ENCODE peak calls at places on chromosomes 1 and 21, in nine cellular contexts. C, J, Q, Y, F, V, G, N and L are unnamed samples. For H3K9me3, the result is how much of the 10 kb centered on the place peaks cover.

GRCh38 chr1:173506437-173506836 is 29.3 kb downstream of the PRDX6 start:
- DNase-seq in Y (no peak), G (no peak), C (no peak), V (no peak), Q (no peak), J (peak), N (no peak), F (no peak), L (no peak)

GRCh38 chr1:26537951-26538352 is 8.4 kb downstream of the RPS6KA1 start:
- DNase-seq in Q (no peak), G (no peak), V (no peak), N (peak), C (peak), F (peak), Y (no peak), J (peak), L (no peak)

GRCh38 chr1:164683235-164683634 is 124.3 kb downstream of the PBX1 start:
- DNase-seq in N (no peak), Y (no peak), J (no peak), Q (no peak), G (no peak), C (no peak), F (no peak), V (no peak), L (no peak)

GRCh38 chr1:229567109-229567868 is 8.8 kb upstream of the ABCB10 start:
- DNase-seq in Y (no peak), G (no peak), N (no peak), F (no peak), V (no peak), C (no peak), J (no peak), Q (no peak), L (no peak)

GRCh38 chr1:19504796-19505693 is 19.7 kb upstream of the CAPZB start:
- DNase-seq in N (no peak), C (no peak), G (no peak), J (no peak), Y (no peak), V (no peak), F (peak), Q (peak), L (no peak)

GRCh38 chr1:106022312-106022902 is 1034.1 kb upstream of the PRMT6 start:
- DNase-seq in V (no peak), F (peak), N (no peak), Y (no peak), G (no peak), J (no peak), C (peak), Q (no peak), L (no peak)

GRCh38 chr1:169488157-169488556 is 2.4 kb upstream of the SLC19A2 start:
- DNase-seq in V (no peak), Y (no peak), F (no peak), N (no peak), J (no peak), Q (no peak), G (no peak), C (no peak), L (no peak)

GRCh38 chr1:84969489-84970250 is 27.2 kb downstream of the MCOLN2 start:
- DNase-seq in Y (no peak), C (no peak), F (no peak), V (no peak), J (no peak), N (no peak), G (no peak), Q (no peak), L (no peak)

GRCh38 chr1:18646091-18646775 is 15.6 kb downstream of the PAX7 start:
- DNase-seq in V (no peak), J (peak), C (no peak), G (no peak), Q (no peak), N (peak), F (no peak), Y (no peak), L (no peak)

GRCh38 chr1:214569357-214570004 is 18.1 kb upstream of the PTPN14 start:
- DNase-seq in V (no peak), C (no peak), F (peak), Q (no peak), J (no peak), Y (no peak), G (no peak), N (no peak), L (no peak)

GRCh38 chr21:37060296-37060695 is 12.6 kb downstream of the PIGP start:
- DNase-seq in F (peak), J (peak), C (peak), V (no peak), G (no peak), Q (no peak), Y (peak), N (peak), L (no peak)

GRCh38 chr1:201153474-201154388 is 543 bp downstream of the TMEM9 start:
- DNase-seq in C (peak), N (no peak), V (no peak), Y (peak), F (no peak), J (no peak), Q (no peak), G (no peak), L (no peak)

GRCh38 chr21:42527127-42527488 is 13.5 kb downstream of the SLC37A1 start:
- DNase-seq in Q (no peak), G (no peak), Y (no peak), V (no peak), F (no peak), J (peak), N (no peak), C (no peak), L (no peak)

GRCh38 chr1:38512789-38513188 is 346.8 kb downstream of the RRAGC start:
- DNase-seq in N (no peak), Q (no peak), Y (no peak), J (no peak), V (no peak), F (no peak), C (no peak), G (no peak), L (no peak)

GRCh38 chr1:244049969-244050834 is 881 bp upstream of the ZBTB18 start:
- DNase-seq in J (no peak), V (no peak), Y (no peak), N (peak), Q (no peak), C (peak), G (no peak), F (no peak), L (no peak)

GRCh38 chr1:201351617-201352016 is 25.9 kb downstream of the TNNT2 start:
- DNase-seq in Q (no peak), C (no peak), F (no peak), N (no peak), V (no peak), Y (no peak), J (no peak), G (no peak), L (no peak)

GRCh38 chr1:23732363-23733224 is 10.7 kb upstream of the ELOA start:
- DNase-seq in F (no peak), C (no peak), V (no peak), J (no peak), Y (no peak), Q (no peak), G (no peak), N (no peak), L (no peak)

GRCh38 chr21:36188081-36188681 is 31.6 kb downstream of the DOP1B start:
- DNase-seq in Y (no peak), F (no peak), V (no peak), J (no peak), G (no peak), Q (no peak), C (no peak), N (no peak), L (no peak)

GRCh38 chr1:3610165-3610822 is 1.0 kb downstream of the MEGF6 start:
- DNase-seq in V (no peak), Q (peak), J (peak), F (peak), N (peak), C (no peak), G (no peak), Y (no peak), L (no peak)

GRCh38 chr1:3609769-3610157 is 1.5 kb downstream of the MEGF6 start:
- DNase-seq in Y (no peak), V (no peak), F (no peak), C (no peak), Q (no peak), G (no peak), J (peak), N (peak), L (no peak)

GRCh38 chr1:3610823-3611169 is 512 bp downstream of the MEGF6 start:
- DNase-seq in C (no peak), V (no peak), Y (no peak), G (no peak), N (no peak), J (no peak), F (no peak), Q (no peak), L (no peak)

GRCh38 chr1:3611170-3612019 is at the start of gene MEGF6:
- DNase-seq in Y (peak), V (peak), F (no peak), N (peak), G (peak), C (no peak), Q (peak), J (peak), L (peak)

GRCh38 chr1:3612123-3612522 is 815 bp upstream of the MEGF6 start:
- DNase-seq in V (no peak), N (no peak), Y (no peak), C (no peak), G (no peak), Q (no peak), J (no peak), F (no peak), L (no peak)
- H3K4me3 ChIP-seq in V (peak), N (no peak), Y (no peak), C (no peak), G (no peak), Q (no peak), J (no peak), F (no peak), L (no peak)

DNA sequence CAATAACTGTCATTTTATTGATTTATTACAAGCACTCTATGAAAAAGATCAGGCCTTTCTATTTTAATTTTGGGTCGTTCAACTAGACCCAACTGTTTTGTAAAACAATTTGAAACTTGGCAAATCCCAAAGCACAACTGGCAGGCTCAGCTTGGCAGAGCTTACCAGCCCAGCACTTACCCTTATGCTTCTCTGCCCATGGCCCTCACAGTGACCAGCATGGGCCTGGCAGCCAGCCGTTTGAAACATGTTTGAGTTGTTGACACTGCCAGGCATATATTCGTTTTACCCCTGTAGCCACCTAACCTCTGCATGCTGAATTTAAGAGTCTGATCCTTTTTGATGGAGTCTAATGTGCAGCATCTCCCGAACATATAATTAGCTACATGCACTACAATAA is 796.7 kb upstream of the ADGRL2 start:
- DNase-seq in J (no peak), C (no peak), F (no peak), N (no peak), Q (no peak), V (no peak), G (no peak), Y (no peak), L (no peak)
- H3K9me3 ChIP-seq in J (under half), C (under half), F (under half), N (under half), Q (under half), V (under half), G (under half), Y (under half), L (under half)

GRCh38 chr1:151945725-151946365 is 36.5 kb upstream of the THEM4 start:
- DNase-seq in Y (peak), J (peak), V (peak), G (peak), Q (peak), F (peak), C (no peak), N (peak), L (peak)

GRCh38 chr1:151946366-151946764 is 37.1 kb upstream of the THEM4 start:
- DNase-seq in Q (no peak), Y (no peak), V (no peak), J (no peak), G (no peak), C (no peak), F (no peak), N (no peak), L (peak)

GRCh38 chr1:151944859-151945575 is 35.7 kb upstream of the THEM4 start:
- DNase-seq in F (no peak), C (no peak), N (no peak), J (no peak), Y (no peak), V (no peak), Q (no peak), G (no peak), L (no peak)

GRCh38 chr1:151948506-151948905 is 39.2 kb upstream of the THEM4 start:
- DNase-seq in Q (no peak), N (no peak), F (no peak), V (no peak), G (no peak), C (no peak), Y (no peak), J (no peak), L (no peak)

GRCh38 chr1:151947140-151947539 is 37.8 kb upstream of the THEM4 start:
- DNase-seq in Q (no peak), Y (no peak), C (no peak), N (no peak), V (no peak), J (no peak), G (no peak), F (no peak), L (no peak)
- H3K27ac ChIP-seq in Q (no peak), Y (peak), C (no peak), N (no peak), V (no peak), J (no peak), G (no peak), F (peak), L (no peak)

GRCh38 chr1:111274653-111275052 is 16.0 kb upstream of the CHIA start:
- DNase-seq in N (no peak), Q (no peak), V (no peak), C (no peak), Y (no peak), G (no peak), F (no peak), J (no peak), L (no peak)

GRCh38 chr1:111272081-111272480 is 18.6 kb upstream of the CHIA start:
- DNase-seq in G (no peak), C (no peak), Q (no peak), F (no peak), Y (no peak), V (no peak), N (peak), J (no peak), L (no peak)

GRCh38 chr1:111275780-111276433 is 14.7 kb upstream of the CHIA start:
- DNase-seq in C (no peak), F (no peak), Q (no peak), Y (no peak), N (no peak), J (no peak), G (no peak), V (no peak), L (no peak)

GRCh38 chr1:111271464-111271801 is 19.2 kb upstream of the CHIA start:
- DNase-seq in F (no peak), G (no peak), Q (no peak), J (peak), N (no peak), Y (no peak), V (no peak), C (no peak), L (no peak)

GRCh38 chr1:111275079-111275478 is 15.6 kb upstream of the CHIA start:
- DNase-seq in N (no peak), Y (peak), F (peak), Q (peak), V (no peak), J (no peak), G (no peak), C (no peak), L (no peak)
- H3K4me3 ChIP-seq in N (no peak), Y (no peak), F (no peak), Q (no peak), V (no peak), J (no peak), G (no peak), C (no peak), L (no peak)

GRCh38 chr1:227685807-227686206 is 49.3 kb downstream of the JMJD4 start:
- DNase-seq in J (no peak), Q (no peak), Y (no peak), N (no peak), C (no peak), F (no peak), V (no peak), G (no peak), L (no peak)
- H3K9me3 ChIP-seq in J (under half), Q (under half), Y (half or more), N (under half), C (under half), F (under half), V (under half), G (under half), L (under half)

DNA sequence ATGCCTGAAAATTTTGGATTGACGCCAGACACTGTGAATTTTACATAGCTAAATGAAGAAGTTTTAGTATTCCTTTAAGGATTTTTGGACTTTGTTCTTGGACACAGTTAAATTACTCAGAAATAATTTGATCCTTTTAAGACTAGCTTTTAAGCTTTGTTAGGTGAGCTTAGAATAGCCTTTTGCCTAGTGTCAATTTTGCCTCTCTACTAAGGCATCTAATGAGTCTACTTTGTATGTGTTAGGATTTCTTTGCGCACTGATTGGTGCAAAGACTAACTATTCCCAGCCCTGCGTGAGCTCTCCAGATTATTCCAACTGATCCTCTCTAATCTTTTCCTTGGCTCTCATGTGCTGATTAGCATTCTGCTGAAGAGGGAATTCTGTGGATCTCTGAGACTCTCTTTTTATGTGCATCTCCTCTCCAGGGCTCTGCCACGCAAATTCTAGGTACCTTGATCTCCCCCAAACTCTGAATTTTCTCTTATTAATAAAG is 128.1 kb upstream of the BCL9 start:
- DNase-seq in C (no peak), J (no peak), Y (no peak), G (no peak), F (no peak), N (peak), V (no peak), Q (no peak), L (no peak)
- H3K27ac ChIP-seq in C (no peak), J (no peak), Y (no peak), G (no peak), F (no peak), N (no peak), V (no peak), Q (no peak), L (no peak)

GRCh38 chr1:81701071-81701470 is 99.7 kb upstream of the ADGRL2 start:
- DNase-seq in Y (no peak), Q (no peak), G (no peak), N (no peak), F (no peak), V (no peak), J (no peak), C (no peak), L (no peak)
- H3K4me3 ChIP-seq in Y (no peak), Q (no peak), G (no peak), N (no peak), F (no peak), V (no peak), J (no peak), C (no peak), L (no peak)

GRCh38 chr21:25441835-25442234 is 165.4 kb downstream of the MRPL39 start:
- DNase-seq in C (no peak), Y (no peak), Q (no peak), V (no peak), J (no peak), N (no peak), F (no peak), G (no peak), L (no peak)
- H3K9me3 ChIP-seq in C (under half), Y (under half), Q (under half), V (under half), J (under half), N (under half), F (under half), G (under half), L (under half)